ENCODE peak calls at places on chromosomes 3 and 15, in eight cellular contexts. M is stimulated activated CD4-positive, alpha-beta T cell treated with anti-CD3 and anti-CD28 coated beads, Interleukin-12 subunit alpha, Interleukin-12 subunit beta, amount 100 ng/mL, for 24 hours; D is HCEC 1CT; B is left ventricle myocardium inferior; O is RPMI7951; P is GM12891; H is fibroblast of mammary gland; Q is HL-60. I is an unnamed sample.

GRCh38 chr3:172467170-172467824 is 19.0 kb upstream of the GHSR start:
- DNase-seq in H (peak; percentile 80), O (peak; percentile 87), B (no peak), D (peak; percentile 88), Q (no peak), P (no peak), M (no peak), I (no peak)

GRCh38 chr15:63805993-63806980 is 27.5 kb downstream of the HERC1 start:
- DNase-seq in M (no peak), H (peak; percentile 9), D (no peak), B (no peak), P (no peak), Q (no peak), O (no peak), I (no peak)

GRCh38 chr3:183731611-183732010 is 34.0 kb downstream of the YEATS2 start:
- DNase-seq in M (no peak), B (no peak), O (no peak), P (no peak), H (no peak), Q (no peak), D (no peak), I (no peak)

GRCh38 chr3:39668420-39668819 is 141.0 kb upstream of the MYRIP start:
- DNase-seq in D (peak; percentile 46), M (no peak), Q (peak; percentile 24), H (peak; percentile 72), B (no peak), P (no peak), O (peak; percentile 36), I (no peak)

GRCh38 chr3:118948146-118948545 is 86.5 kb downstream of the IGSF11 start:
- DNase-seq in M (no peak), P (no peak), Q (no peak), D (no peak), B (no peak), H (no peak), O (no peak), I (no peak)

GRCh38 chr3:14869877-14870563 is 51.3 kb downstream of the FGD5 start:
- DNase-seq in M (no peak), P (no peak), O (no peak), D (no peak), B (no peak), H (no peak), Q (no peak), I (no peak)

GRCh38 chr3:177979684-177980083 is 556.6 kb upstream of the KCNMB2 start:
- DNase-seq in H (no peak), P (no peak), M (no peak), Q (no peak), D (no peak), B (no peak), O (no peak), I (no peak)

GRCh38 chr15:92902723-92903587 is 2.8 kb downstream of the CHD2 start:
- DNase-seq in D (peak; percentile 31), O (no peak), M (no peak), H (peak; percentile 50), B (no peak), Q (no peak), P (no peak), I (no peak)

GRCh38 chr15:77091072-77091471 is 20.2 kb upstream of the TSPAN3 start:
- DNase-seq in O (no peak), D (no peak), P (no peak), B (no peak), Q (no peak), M (no peak), H (no peak), I (no peak)

GRCh38 chr3:12178091-12178820 is 19.5 kb upstream of the TIMP4 start:
- DNase-seq in H (peak; percentile 90), O (peak; percentile 47), B (peak; percentile 57), D (peak; percentile 65), M (no peak), Q (peak; percentile 34), P (no peak), I (peak; percentile 77)

GRCh38 chr3:196684548-196685407 is 27.3 kb downstream of the CEP19 start:
- DNase-seq in O (peak; percentile 65), M (peak; percentile 39), B (peak; percentile 41), H (peak; percentile 62), P (peak; percentile 55), Q (peak; percentile 85), D (peak; percentile 32), I (peak; percentile 57)

GRCh38 chr3:150925751-150926201 is 20.5 kb upstream of the MINDY4B start:
- DNase-seq in Q (peak; percentile 63), D (peak; percentile 19), O (peak; percentile 14), M (peak; percentile 27), H (peak; percentile 16), P (peak; percentile 48), B (peak; percentile 30), I (peak; percentile 48)

GRCh38 chr3:15431256-15431837 is 3.9 kb downstream of the EAF1 start:
- DNase-seq in B (no peak), P (no peak), M (no peak), O (no peak), Q (no peak), D (no peak), H (no peak), I (no peak)

GRCh38 chr3:173825731-173826130 is 428.2 kb downstream of the NLGN1 start:
- DNase-seq in H (peak; percentile 8), P (no peak), B (no peak), M (no peak), O (no peak), Q (no peak), D (no peak), I (no peak)

GRCh38 chr15:59688383-59688887 is 685 bp downstream of the BNIP2 start:
- DNase-seq in Q (peak; percentile 68), B (no peak), H (peak; percentile 73), D (peak; percentile 61), P (no peak), M (no peak), O (peak; percentile 63), I (no peak)

GRCh38 chr3:9213019-9213646 is 36.3 kb downstream of the SRGAP3 start:
- DNase-seq in M (no peak), P (no peak), D (no peak), O (no peak), B (no peak), Q (no peak), H (no peak), I (no peak)

GRCh38 chr3:172675371-172676193 is 35.3 kb downstream of the NCEH1 start:
- DNase-seq in D (peak; percentile 76), Q (peak; percentile 25), P (no peak), O (peak; percentile 63), M (no peak), B (no peak), H (peak; percentile 69), I (no peak)